ENCODE peak calls at places on chromosomes 4 and X, in seven cellular contexts. One of them, this sample, is unnamed.

GRCh38 chrX:9807355-9808182 is 21.3 kb downstream of the SHROOM2 start:
- DNase-seq in thoracic aorta: no peak
- DNase-seq in right cardiac atrium: no peak
- DNase-seq in lower lobe of right lung: no peak
- DNase-seq in HL-60: no peak
- DNase-seq in left ventricle myocardium inferior: no peak
- DNase-seq in stomach: peak
- DNase-seq in this sample: no peak

GRCh38 chr4:85929926-85930325 is 429.9 kb downstream of the MAPK10 start:
- DNase-seq in thoracic aorta: no peak
- DNase-seq in right cardiac atrium: no peak
- DNase-seq in lower lobe of right lung: peak
- DNase-seq in HL-60: no peak
- DNase-seq in left ventricle myocardium inferior: no peak
- DNase-seq in stomach: peak
- DNase-seq in this sample: no peak

GRCh38 chrX:140040397-140040796 is 75.1 kb upstream of the CXorf66 start:
- DNase-seq in thoracic aorta: no peak
- DNase-seq in right cardiac atrium: no peak
- DNase-seq in lower lobe of right lung: no peak
- DNase-seq in HL-60: peak
- DNase-seq in left ventricle myocardium inferior: no peak
- DNase-seq in stomach: no peak
- DNase-seq in this sample: no peak

GRCh38 chr4:38113136-38113535 is 152.9 kb downstream of the PTTG2 start:
- DNase-seq in thoracic aorta: no peak
- DNase-seq in right cardiac atrium: no peak
- DNase-seq in lower lobe of right lung: no peak
- DNase-seq in HL-60: no peak
- DNase-seq in left ventricle myocardium inferior: no peak
- DNase-seq in stomach: no peak
- DNase-seq in this sample: no peak

GRCh38 chrX:136759968-136760367 is 20.8 kb downstream of the ARHGEF6 start:
- DNase-seq in thoracic aorta: no peak
- DNase-seq in right cardiac atrium: no peak
- DNase-seq in lower lobe of right lung: no peak
- DNase-seq in HL-60: no peak
- DNase-seq in left ventricle myocardium inferior: no peak
- DNase-seq in stomach: no peak
- DNase-seq in this sample: no peak

GRCh38 chr4:185810746-185811508 is 1.1 kb downstream of the SORBS2 start:
- DNase-seq in thoracic aorta: no peak
- DNase-seq in right cardiac atrium: no peak
- DNase-seq in lower lobe of right lung: no peak
- DNase-seq in HL-60: no peak
- DNase-seq in left ventricle myocardium inferior: no peak
- DNase-seq in stomach: no peak
- DNase-seq in this sample: no peak

GRCh38 chr4:2271279-2272025 is 9.5 kb upstream of the MXD4 start:
- DNase-seq in thoracic aorta: no peak
- DNase-seq in right cardiac atrium: peak
- DNase-seq in lower lobe of right lung: no peak
- DNase-seq in HL-60: no peak
- DNase-seq in left ventricle myocardium inferior: no peak
- DNase-seq in stomach: no peak
- DNase-seq in this sample: no peak

GRCh38 chr4:123361195-123361861 is 35.3 kb upstream of the SPRY1 start:
- DNase-seq in thoracic aorta: peak
- DNase-seq in right cardiac atrium: no peak
- DNase-seq in lower lobe of right lung: no peak
- DNase-seq in HL-60: no peak
- DNase-seq in left ventricle myocardium inferior: no peak
- DNase-seq in stomach: no peak
- DNase-seq in this sample: no peak

GRCh38 chr4:165475706-165476070 is 96.9 kb downstream of the CPE start:
- DNase-seq in thoracic aorta: no peak
- DNase-seq in right cardiac atrium: no peak
- DNase-seq in lower lobe of right lung: no peak
- DNase-seq in HL-60: no peak
- DNase-seq in left ventricle myocardium inferior: no peak
- DNase-seq in stomach: no peak
- DNase-seq in this sample: no peak
- H3K27ac ChIP-seq in thoracic aorta: no peak
- H3K27ac ChIP-seq in right cardiac atrium: no peak
- H3K27ac ChIP-seq in lower lobe of right lung: no peak
- H3K27ac ChIP-seq in HL-60: no peak
- H3K27ac ChIP-seq in left ventricle myocardium inferior: no peak
- H3K27ac ChIP-seq in stomach: no peak
- H3K27ac ChIP-seq in this sample: no peak

GRCh38 chr4:159158989-159159388 is 56.1 kb downstream of the RAPGEF2 start:
- DNase-seq in thoracic aorta: no peak
- DNase-seq in right cardiac atrium: no peak
- DNase-seq in lower lobe of right lung: no peak
- DNase-seq in HL-60: no peak
- DNase-seq in left ventricle myocardium inferior: no peak
- DNase-seq in stomach: no peak
- DNase-seq in this sample: no peak
- H3K27ac ChIP-seq in thoracic aorta: no peak
- H3K27ac ChIP-seq in right cardiac atrium: no peak
- H3K27ac ChIP-seq in lower lobe of right lung: no peak
- H3K27ac ChIP-seq in HL-60: no peak
- H3K27ac ChIP-seq in left ventricle myocardium inferior: peak
- H3K27ac ChIP-seq in stomach: no peak
- H3K27ac ChIP-seq in this sample: no peak

DNA sequence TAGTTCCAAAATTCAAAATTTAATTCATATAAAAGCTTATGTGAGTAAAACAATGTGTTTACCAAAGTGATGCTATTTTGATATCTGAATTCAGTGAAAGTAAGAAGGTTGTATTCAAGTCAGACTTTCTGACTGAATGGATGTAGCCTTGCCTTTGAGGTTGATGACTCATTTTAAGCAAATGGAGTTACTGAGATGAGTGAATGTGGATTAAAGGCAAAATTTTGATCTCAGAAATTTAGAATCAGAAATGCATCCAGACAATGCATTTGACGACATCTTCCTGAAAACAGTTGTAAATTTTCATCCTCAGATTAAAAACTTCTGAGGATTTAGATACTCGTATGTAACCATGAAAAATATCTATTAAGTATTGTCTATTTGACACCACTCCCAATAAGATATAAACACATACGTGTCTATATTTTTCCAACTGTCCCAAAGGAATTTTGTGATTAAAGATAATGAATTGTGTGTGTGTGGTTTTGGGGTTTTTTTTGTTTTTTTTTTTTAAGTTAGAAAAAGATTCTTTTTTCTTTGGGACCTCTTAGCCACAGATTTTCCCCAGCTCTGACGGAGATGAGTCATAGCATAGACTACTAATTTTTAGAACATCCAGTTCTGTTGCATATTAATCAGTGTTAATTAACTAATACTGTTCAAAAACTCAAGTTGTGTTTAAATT is 34.4 kb downstream of the NFKB1 start:
- DNase-seq in thoracic aorta: no peak
- DNase-seq in right cardiac atrium: no peak
- DNase-seq in lower lobe of right lung: no peak
- DNase-seq in HL-60: no peak
- DNase-seq in left ventricle myocardium inferior: no peak
- DNase-seq in stomach: no peak
- DNase-seq in this sample: no peak
- H3K27ac ChIP-seq in thoracic aorta: no peak
- H3K27ac ChIP-seq in right cardiac atrium: no peak
- H3K27ac ChIP-seq in lower lobe of right lung: no peak
- H3K27ac ChIP-seq in HL-60: no peak
- H3K27ac ChIP-seq in left ventricle myocardium inferior: no peak
- H3K27ac ChIP-seq in stomach: no peak
- H3K27ac ChIP-seq in this sample: no peak

GRCh38 chr4:7797330-7797729 is 142.3 kb downstream of the AFAP1 start:
- DNase-seq in thoracic aorta: no peak
- DNase-seq in right cardiac atrium: no peak
- DNase-seq in lower lobe of right lung: no peak
- DNase-seq in HL-60: no peak
- DNase-seq in left ventricle myocardium inferior: no peak
- DNase-seq in stomach: no peak
- DNase-seq in this sample: no peak
- H3K27ac ChIP-seq in thoracic aorta: no peak
- H3K27ac ChIP-seq in right cardiac atrium: no peak
- H3K27ac ChIP-seq in lower lobe of right lung: no peak
- H3K27ac ChIP-seq in HL-60: no peak
- H3K27ac ChIP-seq in left ventricle myocardium inferior: no peak
- H3K27ac ChIP-seq in stomach: no peak
- H3K27ac ChIP-seq in this sample: no peak

GRCh38 chr4:128268970-128269369 is 18.6 kb downstream of the PGRMC2 start:
- DNase-seq in thoracic aorta: no peak
- DNase-seq in right cardiac atrium: no peak
- DNase-seq in lower lobe of right lung: no peak
- DNase-seq in HL-60: no peak
- DNase-seq in left ventricle myocardium inferior: no peak
- DNase-seq in stomach: no peak
- DNase-seq in this sample: no peak
- H3K27ac ChIP-seq in thoracic aorta: no peak
- H3K27ac ChIP-seq in right cardiac atrium: no peak
- H3K27ac ChIP-seq in lower lobe of right lung: no peak
- H3K27ac ChIP-seq in HL-60: no peak
- H3K27ac ChIP-seq in left ventricle myocardium inferior: no peak
- H3K27ac ChIP-seq in stomach: no peak
- H3K27ac ChIP-seq in this sample: no peak

DNA sequence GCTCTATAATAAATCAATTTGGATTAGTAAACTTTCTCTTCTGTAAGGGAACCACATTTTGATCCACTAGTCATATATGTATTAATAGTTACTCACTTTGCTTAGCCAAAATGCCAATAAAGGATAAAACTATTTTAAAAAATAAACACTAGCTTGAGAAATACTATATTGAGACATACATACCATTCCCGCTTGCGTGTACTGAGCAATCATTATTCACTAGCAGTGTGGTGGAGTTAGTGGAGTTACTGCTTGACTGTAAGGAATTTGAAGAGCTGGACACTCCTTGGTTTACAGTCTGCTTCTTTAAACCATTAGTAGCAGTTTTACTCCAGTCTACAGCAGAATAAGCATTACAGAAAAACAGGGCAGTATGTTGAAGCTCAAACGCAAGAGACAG is 10.8 kb upstream of the PHKA2 start:
- DNase-seq in thoracic aorta: no peak
- DNase-seq in right cardiac atrium: no peak
- DNase-seq in lower lobe of right lung: no peak
- DNase-seq in HL-60: no peak
- DNase-seq in left ventricle myocardium inferior: no peak
- DNase-seq in stomach: no peak
- DNase-seq in this sample: no peak
- H3K27ac ChIP-seq in thoracic aorta: no peak
- H3K27ac ChIP-seq in right cardiac atrium: no peak
- H3K27ac ChIP-seq in lower lobe of right lung: no peak
- H3K27ac ChIP-seq in HL-60: no peak
- H3K27ac ChIP-seq in left ventricle myocardium inferior: no peak
- H3K27ac ChIP-seq in stomach: no peak
- H3K27ac ChIP-seq in this sample: no peak

GRCh38 chr4:147933316-147933715 is 201.4 kb downstream of the ARHGAP10 start:
- DNase-seq in thoracic aorta: no peak
- DNase-seq in right cardiac atrium: no peak
- DNase-seq in lower lobe of right lung: no peak
- DNase-seq in HL-60: no peak
- DNase-seq in left ventricle myocardium inferior: no peak
- DNase-seq in stomach: no peak
- DNase-seq in this sample: no peak

GRCh38 chr4:147928400-147928799 is 196.5 kb downstream of the ARHGAP10 start:
- DNase-seq in thoracic aorta: no peak
- DNase-seq in right cardiac atrium: no peak
- DNase-seq in lower lobe of right lung: no peak
- DNase-seq in HL-60: no peak
- DNase-seq in left ventricle myocardium inferior: no peak
- DNase-seq in stomach: no peak
- DNase-seq in this sample: no peak

GRCh38 chr4:147923854-147924253 is 192.0 kb downstream of the ARHGAP10 start:
- DNase-seq in thoracic aorta: no peak
- DNase-seq in right cardiac atrium: no peak
- DNase-seq in lower lobe of right lung: no peak
- DNase-seq in HL-60: no peak
- DNase-seq in left ventricle myocardium inferior: no peak
- DNase-seq in stomach: no peak
- DNase-seq in this sample: no peak

GRCh38 chr4:147924604-147925412 is 192.9 kb downstream of the ARHGAP10 start:
- DNase-seq in thoracic aorta: no peak
- DNase-seq in right cardiac atrium: no peak
- DNase-seq in lower lobe of right lung: no peak
- DNase-seq in HL-60: no peak
- DNase-seq in left ventricle myocardium inferior: no peak
- DNase-seq in stomach: peak
- DNase-seq in this sample: no peak

DNA sequence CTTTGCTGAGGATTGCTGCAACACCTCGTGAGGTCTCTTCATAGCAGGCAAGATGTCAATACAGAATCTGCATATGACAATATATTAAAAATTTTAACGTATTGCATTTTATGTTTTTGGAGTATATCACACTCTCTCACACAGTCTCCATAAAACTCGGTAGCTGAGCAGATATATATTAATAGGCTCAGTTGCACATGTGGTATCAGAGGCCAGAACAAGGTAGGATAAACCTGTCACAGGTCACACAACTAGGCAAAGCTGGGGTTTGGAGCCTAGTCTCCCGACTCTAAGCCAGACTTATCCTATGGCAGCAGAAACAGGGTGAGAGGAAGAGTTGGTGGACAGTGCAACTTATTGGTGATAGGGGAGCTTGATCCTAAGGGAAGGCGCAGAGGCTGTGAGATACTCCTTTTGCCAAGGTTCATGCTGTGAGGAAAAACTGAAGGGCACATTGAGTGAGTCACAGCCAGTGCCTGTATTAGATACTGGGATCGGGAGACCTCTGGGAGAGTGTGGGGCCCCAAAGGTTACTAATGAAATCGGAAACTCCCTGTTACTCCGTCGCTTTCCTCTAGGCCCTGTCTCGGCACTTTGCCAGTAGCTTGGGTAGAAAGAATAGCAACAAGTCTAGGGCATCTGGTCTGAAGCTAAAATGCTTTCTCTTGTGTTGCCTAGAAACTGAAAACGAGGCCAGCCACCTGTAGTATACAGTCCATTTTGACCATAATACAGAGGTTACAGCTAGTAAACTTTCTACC is 195.7 kb downstream of the ARHGAP10 start:
- DNase-seq in thoracic aorta: peak
- DNase-seq in right cardiac atrium: peak
- DNase-seq in lower lobe of right lung: no peak
- DNase-seq in HL-60: no peak
- DNase-seq in left ventricle myocardium inferior: peak
- DNase-seq in stomach: no peak
- DNase-seq in this sample: no peak
- H3K27ac ChIP-seq in thoracic aorta: peak
- H3K27ac ChIP-seq in right cardiac atrium: peak
- H3K27ac ChIP-seq in lower lobe of right lung: no peak
- H3K27ac ChIP-seq in HL-60: no peak
- H3K27ac ChIP-seq in left ventricle myocardium inferior: peak
- H3K27ac ChIP-seq in stomach: no peak
- H3K27ac ChIP-seq in this sample: no peak

GRCh38 chrX:19177710-19178109 is 55.4 kb upstream of the ADGRG2 start:
- DNase-seq in thoracic aorta: no peak
- DNase-seq in right cardiac atrium: no peak
- DNase-seq in lower lobe of right lung: no peak
- DNase-seq in HL-60: no peak
- DNase-seq in left ventricle myocardium inferior: no peak
- DNase-seq in stomach: no peak
- DNase-seq in this sample: no peak
- H3K27ac ChIP-seq in thoracic aorta: no peak
- H3K27ac ChIP-seq in right cardiac atrium: no peak
- H3K27ac ChIP-seq in lower lobe of right lung: no peak
- H3K27ac ChIP-seq in HL-60: no peak
- H3K27ac ChIP-seq in left ventricle myocardium inferior: no peak
- H3K27ac ChIP-seq in stomach: no peak
- H3K27ac ChIP-seq in this sample: no peak